ENCODE peak calls at places on chromosomes 4 and X, in six cellular contexts. V is mesendoderm, M is AG04450, I is HFF-Myc, D is SJSA1, H is hepatocyte. R is an unnamed sample.

GRCh38 chrX:8939344-8939743 is 94.6 kb downstream of the FAM9B start:
- DNase-seq in V (no peak), M (no peak), I (no peak), D (no peak), H (no peak), R (no peak)

GRCh38 chrX:336227-336626 is 17.6 kb upstream of the GTPBP6 start:
- DNase-seq in V (no peak), M (no peak), I (no peak), D (no peak), H (no peak), R (no peak)

GRCh38 chr4:2583517-2583916 is 47.1 kb downstream of the FAM193A start:
- DNase-seq in V (no peak), M (no peak), I (no peak), D (no peak), H (peak; percentile 54), R (peak; percentile 53)

GRCh38 chr4:98260047-98260578 is 1.1 kb upstream of the RAP1GDS1 start:
- DNase-seq in V (peak; percentile 77), M (no peak), I (no peak), D (no peak), H (peak; percentile 73), R (peak; percentile 73)

GRCh38 chr4:100722866-100723459 is 205.1 kb upstream of the EMCN start:
- DNase-seq in V (no peak), M (no peak), I (no peak), D (no peak), H (no peak), R (no peak)

GRCh38 chr4:7134737-7135388 is 57.5 kb upstream of the SORCS2 start:
- DNase-seq in V (no peak), M (peak; percentile 68), I (peak; percentile 75), D (no peak), H (peak; percentile 53), R (no peak)

GRCh38 chrX:136816970-136817369 is 36.2 kb upstream of the ARHGEF6 start:
- DNase-seq in V (no peak), M (no peak), I (no peak), D (peak; percentile 44), H (no peak), R (no peak)

GRCh38 chr4:112968456-112969159 is 80.8 kb upstream of the ANK2 start:
- DNase-seq in V (no peak), M (no peak), I (no peak), D (no peak), H (no peak), R (no peak)

GRCh38 chrX:8374041-8374825 is 90.4 kb upstream of the VCX3B start:
- DNase-seq in V (peak; percentile 23), M (no peak), I (no peak), D (peak; percentile 26), H (no peak), R (no peak)

GRCh38 chr4:111636961-111637556 is 508.2 kb upstream of the FAM241A start:
- DNase-seq in V (no peak), M (no peak), I (no peak), D (no peak), H (no peak), R (no peak)

GRCh38 chrX:13938766-13939530 is 90.7 kb downstream of the GEMIN8 start:
- DNase-seq in V (peak; percentile 63), M (no peak), I (no peak), D (no peak), H (no peak), R (no peak)

GRCh38 chrX:109270580-109271484 is 211.1 kb downstream of the GUCY2F start:
- DNase-seq in V (no peak), M (no peak), I (no peak), D (no peak), H (no peak), R (no peak)

GRCh38 chr4:64144994-64145393 is 264.3 kb downstream of the TECRL start:
- DNase-seq in V (no peak), M (no peak), I (no peak), D (no peak), H (no peak), R (no peak)

GRCh38 chr4:168408620-168409019 is 71.7 kb downstream of the DDX60L start:
- DNase-seq in V (no peak), M (peak; percentile 97), I (peak; percentile 97), D (peak; percentile 78), H (peak; percentile 79), R (no peak)

GRCh38 chr4:120085705-120086104 is 19.1 kb upstream of the MAD2L1 start:
- DNase-seq in V (peak; percentile 9), M (peak; percentile 15), I (no peak), D (no peak), H (no peak), R (no peak)

GRCh38 chr4:182862921-182863320 is 54.3 kb downstream of the DCTD start:
- DNase-seq in V (no peak), M (no peak), I (no peak), D (no peak), H (no peak), R (no peak)

GRCh38 chr4:111362891-111363290 is 740.0 kb upstream of the PITX2 start:
- DNase-seq in V (peak; percentile 1), M (no peak), I (no peak), D (no peak), H (no peak), R (no peak)

GRCh38 chr4:128289523-128290158 is 2.0 kb upstream of the PGRMC2 start:
- DNase-seq in V (no peak), M (no peak), I (no peak), D (no peak), H (no peak), R (no peak)
- H3K4me3 ChIP-seq in V (no peak overlapping the region), M (no peak overlapping the region), I (no peak overlapping the region), D (no peak overlapping the region), H (no peak overlapping the region), R (peak overlapping the region; percentile 92)

DNA sequence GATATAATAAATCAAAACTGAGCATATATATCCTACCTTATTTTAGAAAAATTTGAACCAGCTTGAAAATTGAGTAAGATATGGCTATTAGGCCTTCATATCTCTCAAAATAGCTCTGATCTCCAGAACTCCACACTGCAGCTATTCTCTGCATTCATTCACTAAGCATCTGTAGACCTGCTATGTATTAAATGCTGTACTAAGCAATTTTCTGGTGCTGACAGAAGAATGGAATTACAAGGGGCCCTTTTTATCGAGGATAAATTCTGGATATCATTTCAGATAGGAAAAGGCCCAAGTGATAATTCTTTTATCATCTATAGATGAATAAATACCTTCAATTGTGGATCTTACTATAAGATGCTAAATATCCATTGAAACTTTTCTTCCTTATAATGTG is 1.9 kb downstream of the THAP6 start:
- DNase-seq in V (no peak), M (no peak), I (no peak), D (no peak), H (no peak), R (no peak)
- H3K4me3 ChIP-seq in V (no peak overlapping the region), M (no peak overlapping the region), I (no peak overlapping the region), D (no peak overlapping the region), H (no peak overlapping the region), R (no peak overlapping the region)

DNA sequence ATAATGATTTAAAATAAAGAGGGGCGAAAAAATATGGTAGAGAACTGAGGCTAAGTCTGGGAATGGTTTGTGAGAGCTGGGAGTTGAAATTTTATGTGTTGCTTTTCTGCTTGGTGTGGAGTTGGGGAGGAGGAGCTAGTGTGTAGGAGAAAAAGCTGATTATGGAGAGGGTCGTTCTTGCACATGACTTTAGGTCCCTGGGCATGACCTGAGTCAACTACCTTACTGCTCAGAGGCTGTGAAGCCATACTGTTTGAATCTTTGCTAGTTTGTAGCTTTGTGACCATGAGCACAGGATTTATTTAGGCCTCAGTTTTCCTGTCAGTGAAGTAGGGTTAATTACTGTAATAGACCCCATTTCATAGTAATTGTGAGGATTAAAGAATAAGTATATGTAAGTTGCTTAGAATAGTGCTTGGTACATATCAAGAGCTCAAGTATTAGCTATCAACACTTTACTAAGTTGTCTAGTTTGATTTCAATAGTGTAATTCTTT is 78.6 kb downstream of the KDM6A start:
- DNase-seq in V (no peak), M (no peak), I (no peak), D (no peak), H (no peak), R (no peak)
- H3K4me3 ChIP-seq in V (peak overlapping the region; percentile 65), M (no peak overlapping the region), I (no peak overlapping the region), D (no peak overlapping the region), H (no peak overlapping the region), R (no peak overlapping the region)

DNA sequence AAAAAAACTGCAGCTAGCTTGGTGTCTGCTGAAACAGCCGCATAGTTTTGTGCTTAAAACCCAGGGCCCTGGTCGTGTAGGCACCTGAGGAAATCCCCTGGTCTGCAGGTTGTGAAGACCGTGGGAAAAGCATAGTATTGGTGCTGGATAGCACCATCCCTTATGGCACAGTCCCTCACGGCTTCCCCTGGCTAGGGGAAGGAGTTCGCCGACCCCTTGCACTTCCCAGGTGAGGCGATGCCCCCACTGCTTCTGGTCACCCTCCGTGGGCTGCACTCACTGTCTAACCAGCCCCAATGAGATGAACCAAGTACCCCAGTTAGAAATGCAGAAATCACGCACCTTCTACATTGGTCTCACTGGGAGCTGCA is 1105.1 kb downstream of the STPG2 start:
- DNase-seq in V (no peak), M (no peak), I (no peak), D (no peak), H (no peak), R (no peak)
- H3K4me3 ChIP-seq in V (no peak overlapping the region), M (no peak overlapping the region), I (no peak overlapping the region), D (no peak overlapping the region), H (no peak overlapping the region), R (no peak overlapping the region)

GRCh38 chr4:845233-845835 is 19.4 kb upstream of the CPLX1 start:
- DNase-seq in V (no peak), M (peak; percentile 4), I (no peak), D (no peak), H (no peak), R (no peak)
- H3K4me3 ChIP-seq in V (no peak overlapping the region), M (no peak overlapping the region), I (no peak overlapping the region), D (no peak overlapping the region), H (no peak overlapping the region), R (no peak overlapping the region)

R was measured in Caco-2.